ENCODE peak calls at places on chromosomes 11 and 22, in ten cellular contexts. W is lower leg skin; I is choroid plexus epithelial cell; U is HCT116; Y is MCF 10A; K is M059J; V is activated gamma-delta T cell; T is putamen; Z is stimulated activated CD4-positive, alpha-beta T cell treated with anti-CD3 and anti-CD28 coated beads, TNF-alpha, amount 100 ng/mL, for 1 hour; J is lower lobe of right lung. R is an unnamed sample.
A peak's percentile ranks its signal among the peaks of the same experiment; 100 is the strongest.

GRCh38 chr11:81658722-81659121 is 1074.9 kb downstream of the FAM181B start:
- DNase-seq in W (no peak), I (peak; percentile 63), U (no peak), Y (peak; percentile 27), K (no peak), V (no peak), T (no peak), Z (no peak), J (no peak), R (peak; percentile 11)

GRCh38 chr11:44592125-44592643 is 26.7 kb downstream of the CD82 start:
- DNase-seq in W (peak; percentile 91), I (peak; percentile 59), U (no peak), Y (peak; percentile 65), K (no peak), V (no peak), T (no peak), Z (no peak), J (no peak), R (peak; percentile 98)

GRCh38 chr11:75981546-75981945 is 166.5 kb downstream of the UVRAG start:
- DNase-seq in W (no peak), I (no peak), U (no peak), Y (no peak), K (no peak), V (no peak), T (no peak), Z (no peak), J (no peak), R (no peak)

GRCh38 chr11:44229664-44230063 is 80.3 kb downstream of the ALX4 start:
- DNase-seq in W (no peak), I (peak; percentile 48), U (no peak), Y (no peak), K (no peak), V (no peak), T (no peak), Z (no peak), J (no peak), R (peak; percentile 44)

GRCh38 chr11:46121724-46122477 is 647 bp upstream of the PHF21A start:
- DNase-seq in W (peak; percentile 94), I (peak; percentile 96), U (peak; percentile 87), Y (peak; percentile 88), K (peak; percentile 87), V (peak; percentile 59), T (peak; percentile 86), Z (peak; percentile 54), J (peak; percentile 85), R (peak; percentile 94)

GRCh38 chr11:44110231-44110679 is 14.8 kb downstream of the EXT2 start:
- DNase-seq in W (no peak), I (peak; percentile 72), U (no peak), Y (peak; percentile 56), K (peak; percentile 57), V (no peak), T (peak; percentile 36), Z (peak; percentile 19), J (no peak), R (peak; percentile 39)

GRCh38 chr22:49967333-49968241 is 7.0 kb downstream of the PIM3 start:
- DNase-seq in W (peak; percentile 90), I (no peak), U (no peak), Y (no peak), K (no peak), V (no peak), T (no peak), Z (no peak), J (peak; percentile 77), R (peak; percentile 18)

GRCh38 chr11:120959189-120959588 is 64.7 kb upstream of the TBCEL start:
- DNase-seq in W (no peak), I (no peak), U (no peak), Y (peak; percentile 41), K (no peak), V (no peak), T (no peak), Z (no peak), J (no peak), R (no peak)

GRCh38 chr11:126488591-126489370 is 133.3 kb downstream of the ST3GAL4 start:
- DNase-seq in W (no peak), I (no peak), U (no peak), Y (no peak), K (no peak), V (no peak), T (no peak), Z (no peak), J (no peak), R (no peak)

GRCh38 chr22:20526628-20527355 is 19.4 kb downstream of the MED15 start:
- DNase-seq in W (no peak), I (peak; percentile 77), U (no peak), Y (peak; percentile 46), K (peak; percentile 86), V (no peak), T (no peak), Z (no peak), J (no peak), R (peak; percentile 94)

GRCh38 chr11:73995247-73995646 is 12.6 kb upstream of the UCP2 start:
- DNase-seq in W (no peak), I (peak; percentile 22), U (no peak), Y (no peak), K (peak; percentile 44), V (no peak), T (no peak), Z (no peak), J (no peak), R (no peak)

GRCh38 chr11:130550160-130550559 is 101.7 kb downstream of the ADAMTS15 start:
- DNase-seq in W (no peak), I (no peak), U (no peak), Y (no peak), K (no peak), V (no peak), T (no peak), Z (no peak), J (no peak), R (no peak)

GRCh38 chr22:22043296-22044078 is 60.9 kb upstream of the TOP3B start:
- DNase-seq in W (no peak), I (no peak), U (no peak), Y (no peak), K (no peak), V (no peak), T (no peak), Z (no peak), J (no peak), R (no peak)

GRCh38 chr11:77046060-77046501 is 11.9 kb downstream of the B3GNT6 start:
- DNase-seq in W (peak; percentile 85), I (peak; percentile 23), U (peak; percentile 37), Y (peak; percentile 44), K (peak; percentile 26), V (peak; percentile 30), T (no peak), Z (peak; percentile 58), J (peak; percentile 66), R (no peak)

GRCh38 chr22:30763815-30764686 is 69.4 kb downstream of the OSBP2 start:
- DNase-seq in W (no peak), I (peak; percentile 92), U (peak; percentile 59), Y (peak; percentile 91), K (peak; percentile 72), V (no peak), T (peak; percentile 27), Z (no peak), J (no peak), R (peak; percentile 80)

GRCh38 chr11:46039990-46040389 is 81.3 kb downstream of the PHF21A start:
- DNase-seq in W (no peak), I (peak; percentile 81), U (no peak), Y (no peak), K (peak; percentile 40), V (no peak), T (no peak), Z (no peak), J (no peak), R (peak; percentile 35)

GRCh38 chr22:24976442-24977218 is 24.1 kb downstream of the KIAA1671 start:
- DNase-seq in W (no peak), I (no peak), U (no peak), Y (no peak), K (no peak), V (no peak), T (no peak), Z (no peak), J (no peak), R (no peak)

GRCh38 chr11:17405232-17406005 is 17.0 kb upstream of the KCNJ11 start:
- DNase-seq in W (peak; percentile 90), I (peak; percentile 62), U (peak; percentile 18), Y (peak; percentile 64), K (peak; percentile 78), V (no peak), T (peak; percentile 35), Z (no peak), J (peak; percentile 81), R (peak; percentile 42)

GRCh38 chr22:39177791-39178190 is 25.3 kb upstream of the CBX7 start:
- DNase-seq in W (peak; percentile 87), I (no peak), U (no peak), Y (no peak), K (no peak), V (no peak), T (no peak), Z (no peak), J (no peak), R (no peak)

GRCh38 chr11:62680825-62681240 is 2.0 kb upstream of the UBXN1 start:
- DNase-seq in W (no peak), I (peak; percentile 90), U (peak; percentile 67), Y (peak; percentile 77), K (peak; percentile 85), V (no peak), T (no peak), Z (no peak), J (no peak), R (peak; percentile 83)

GRCh38 chr22:41248314-41248713 is 7.6 kb upstream of the CHADL start:
- DNase-seq in W (no peak), I (no peak), U (no peak), Y (no peak), K (no peak), V (no peak), T (no peak), Z (no peak), J (no peak), R (no peak)

GRCh38 chr11:110147965-110148709 is 54.9 kb downstream of the ZC3H12C start:
- DNase-seq in W (no peak), I (peak; percentile 80), U (peak; percentile 12), Y (peak; percentile 25), K (peak; percentile 86), V (no peak), T (no peak), Z (no peak), J (no peak), R (peak; percentile 96)

GRCh38 chr11:10651579-10652361 is 41.8 kb downstream of the IRAG1 start:
- DNase-seq in W (no peak), I (peak; percentile 76), U (peak; percentile 44), Y (no peak), K (peak; percentile 88), V (no peak), T (no peak), Z (no peak), J (no peak), R (no peak)

GRCh38 chr11:46121328-46121723 is at the start of gene PHF21A:
- DNase-seq in W (peak; percentile 97), I (peak; percentile 97), U (peak; percentile 84), Y (peak; percentile 88), K (peak; percentile 90), V (peak; percentile 80), T (no peak), Z (peak; percentile 82), J (peak; percentile 93), R (peak; percentile 95)

GRCh38 chr11:114318361-114318760 is 22.2 kb downstream of the NNMT start:
- DNase-seq in W (no peak), I (no peak), U (no peak), Y (no peak), K (no peak), V (no peak), T (no peak), Z (no peak), J (no peak), R (peak; percentile 19)

R was measured in amniotic epithelial cell.